ENCODE peak calls at places on chromosomes 7 and 10, in nine cellular contexts. Z, E, W, M, I, F, N, H and V are unnamed samples.
A peak's percentile ranks its signal among the peaks of the same experiment; 100 is the strongest.

GRCh38 chr10:95290446-95290800 is 380 bp downstream of the PDLIM1 start:
- DNase-seq in E (no peak), F (no peak), H (peak; percentile 49), Z (no peak), N (no peak), I (peak; percentile 40), M (no peak), W (no peak), V (no peak)

GRCh38 chr7:94301024-94301588 is 93.6 kb upstream of the COL1A2 start:
- DNase-seq in N (peak; percentile 99), W (no peak), I (peak; percentile 19), Z (no peak), F (peak; percentile 97), M (peak; percentile 89), H (peak; percentile 12), E (peak; percentile 92), V (no peak)

GRCh38 chr7:65980478-65981250 is 1.3 kb downstream of the GUSB start:
- DNase-seq in H (no peak), Z (no peak), M (no peak), W (peak; percentile 59), I (no peak), N (peak; percentile 8), E (peak; percentile 77), F (peak; percentile 8), V (no peak)

GRCh38 chr10:52216852-52217251 is 97.2 kb upstream of the DKK1 start:
- DNase-seq in I (no peak), F (peak; percentile 94), E (no peak), N (peak; percentile 84), Z (no peak), H (no peak), M (peak; percentile 9), W (no peak), V (no peak)

GRCh38 chr10:75774780-75775490 is 343.5 kb downstream of the LRMDA start:
- DNase-seq in F (no peak), M (no peak), N (no peak), E (no peak), W (no peak), I (no peak), H (no peak), Z (no peak), V (no peak)

GRCh38 chr7:110841840-110842579 is 248.9 kb upstream of the LRRN3 start:
- DNase-seq in I (peak; percentile 91), W (no peak), F (peak; percentile 50), N (no peak), Z (no peak), M (no peak), H (no peak), E (no peak), V (no peak)

GRCh38 chr10:51117053-51117660 is 42.9 kb downstream of the PRKG1 start:
- DNase-seq in E (no peak), I (no peak), F (peak; percentile 37), W (no peak), Z (no peak), H (no peak), N (no peak), M (peak; percentile 39), V (no peak)

GRCh38 chr7:158903897-158904541 is 47.7 kb downstream of the DYNC2I1 start:
- DNase-seq in H (no peak), W (no peak), M (no peak), Z (no peak), I (no peak), E (no peak), F (no peak), N (no peak), V (no peak)

GRCh38 chr7:3722396-3722846 is 421.4 kb downstream of the SDK1 start:
- DNase-seq in H (peak; percentile 91), W (no peak), F (peak; percentile 21), M (no peak), Z (no peak), I (peak; percentile 68), E (no peak), N (peak; percentile 37), V (peak; percentile 63)

GRCh38 chr10:103690281-103690680 is 165.1 kb downstream of the SH3PXD2A start:
- DNase-seq in N (no peak), E (no peak), M (no peak), F (no peak), W (no peak), H (no peak), I (peak; percentile 53), Z (no peak), V (no peak)

GRCh38 chr10:71746344-71747037 is 26.8 kb downstream of the VSIR start:
- DNase-seq in M (no peak), F (no peak), E (no peak), W (no peak), I (peak; percentile 12), Z (no peak), H (no peak), N (peak; percentile 18), V (no peak)

GRCh38 chr7:152050547-152050971 is 25.1 kb downstream of the GALNT11 start:
- DNase-seq in Z (no peak), I (no peak), N (peak; percentile 55), H (no peak), M (peak; percentile 7), F (peak; percentile 83), W (no peak), E (no peak), V (no peak)

GRCh38 chr10:133592716-133593115 is 27.3 kb upstream of the SYCE1 start:
- DNase-seq in E (no peak), M (no peak), W (no peak), I (no peak), N (no peak), F (no peak), Z (peak; percentile 19), H (no peak), V (no peak)

GRCh38 chr10:118369806-118370205 is 27.7 kb upstream of the FAM204A start:
- DNase-seq in Z (peak; percentile 81), H (peak; percentile 99), N (no peak), W (no peak), I (peak; percentile 78), F (no peak), M (no peak), E (no peak), V (peak; percentile 85)

GRCh38 chr7:148045521-148045920 is 545.0 kb upstream of the C7orf33 start:
- DNase-seq in N (no peak), H (peak; percentile 89), M (no peak), W (no peak), E (no peak), F (no peak), I (no peak), Z (peak; percentile 86), V (no peak)

GRCh38 chr10:70578371-70578947 is 24.1 kb downstream of the PRF1 start:
- DNase-seq in W (no peak), E (no peak), I (no peak), F (peak; percentile 58), N (peak; percentile 95), Z (peak; percentile 21), H (no peak), M (no peak), V (no peak)

GRCh38 chr7:113636727-113637421 is 281.9 kb downstream of the PPP1R3A start:
- DNase-seq in I (no peak), H (no peak), E (no peak), N (peak; percentile 44), F (peak; percentile 10), Z (no peak), M (no peak), W (no peak), V (no peak)

GRCh38 chr10:82254237-82254636 is 379.2 kb downstream of the NRG3 start:
- DNase-seq in I (no peak), N (no peak), Z (no peak), E (no peak), M (no peak), W (no peak), H (no peak), F (no peak), V (no peak)

GRCh38 chr7:26144681-26145080 is 7.3 kb upstream of the NFE2L3 start:
- DNase-seq in F (peak; percentile 48), H (no peak), W (no peak), I (no peak), E (no peak), N (no peak), Z (no peak), M (no peak), V (no peak)

GRCh38 chr10:6678211-6678803 is 98.2 kb upstream of the PRKCQ start:
- DNase-seq in H (peak; percentile 20), W (no peak), I (peak; percentile 61), E (peak; percentile 65), Z (no peak), F (peak; percentile 59), N (peak; percentile 39), M (peak; percentile 33), V (no peak)

GRCh38 chr7:68748934-68749695 is 849.2 kb upstream of the AUTS2 start:
- DNase-seq in N (no peak), W (no peak), F (no peak), E (no peak), Z (no peak), H (no peak), M (no peak), I (peak; percentile 85), V (no peak)

GRCh38 chr7:22885824-22886255 is 63.2 kb upstream of the TOMM7 start:
- DNase-seq in M (no peak), E (no peak), N (no peak), H (peak; percentile 68), Z (no peak), F (no peak), W (peak; percentile 40), I (peak; percentile 71), V (no peak)

GRCh38 chr7:1672851-1673486 is 2.9 kb downstream of the ELFN1 start:
- DNase-seq in H (no peak), I (no peak), W (no peak), Z (no peak), M (no peak), F (no peak), N (no peak), E (peak; percentile 48), V (no peak)